ENCODE peak calls at places on chromosomes 4 and X, in eight cellular contexts. E is COR-L47; H is PC-3; Q is epithelial cell of esophagus; W is aorta; S is choroid plexus epithelial cell; Y is stimulated activated CD4-positive, alpha-beta T cell treated with anti-CD3 and anti-CD28 coated beads, Interleukin-2, amount 100 ng/mL, for 48 hours; J is non-pigmented ciliary epithelial cell. T is an unnamed sample.

GRCh38 chrX:119686087-119686639 is 6.8 kb downstream of the SEPTIN6 start:
- DNase-seq in E (no peak), H (no peak), Q (no peak), W (no peak), S (no peak), Y (no peak), J (no peak), T (no peak)

GRCh38 chrX:56564182-56564885 is 907 bp downstream of the UBQLN2 start:
- DNase-seq in E (no peak), H (peak), Q (peak), W (no peak), S (peak), Y (peak), J (no peak), T (peak)

GRCh38 chrX:45788315-45788714 is 587.6 kb upstream of the DIPK2B start:
- DNase-seq in E (no peak), H (no peak), Q (peak), W (no peak), S (peak), Y (no peak), J (no peak), T (no peak)

GRCh38 chr4:163473130-163473529 is 424 bp downstream of the TKTL2 start:
- DNase-seq in E (no peak), H (no peak), Q (no peak), W (no peak), S (no peak), Y (no peak), J (no peak), T (no peak)

GRCh38 chr4:27318740-27319139 is 458.1 kb downstream of the STIM2 start:
- DNase-seq in E (no peak), H (peak), Q (peak), W (no peak), S (peak), Y (no peak), J (no peak), T (no peak)

GRCh38 chr4:116401293-116401692 is 684.1 kb downstream of the TRAM1L1 start:
- DNase-seq in E (no peak), H (no peak), Q (no peak), W (no peak), S (no peak), Y (no peak), J (no peak), T (no peak)

GRCh38 chr4:155026715-155027114 is 181.7 kb upstream of the NPY2R start:
- DNase-seq in E (no peak), H (no peak), Q (no peak), W (no peak), S (no peak), Y (no peak), J (no peak), T (no peak)

GRCh38 chr4:7817877-7818675 is 121.6 kb downstream of the AFAP1 start:
- DNase-seq in E (peak), H (no peak), Q (no peak), W (no peak), S (no peak), Y (no peak), J (no peak), T (no peak)

GRCh38 chr4:148203056-148203898 is 238.9 kb downstream of the NR3C2 start:
- DNase-seq in E (peak), H (no peak), Q (no peak), W (no peak), S (no peak), Y (no peak), J (no peak), T (peak)

GRCh38 chr4:157096439-157096838 is 20.5 kb downstream of the GLRB start:
- DNase-seq in E (no peak), H (no peak), Q (no peak), W (no peak), S (peak), Y (no peak), J (no peak), T (no peak)

GRCh38 chrX:119042040-119042439 is 30.8 kb upstream of the CT47C1 start:
- DNase-seq in E (no peak), H (no peak), Q (no peak), W (no peak), S (no peak), Y (no peak), J (no peak), T (no peak)

GRCh38 chr4:97841512-97841911 is 301.8 kb downstream of the STPG2 start:
- DNase-seq in E (no peak), H (no peak), Q (no peak), W (no peak), S (no peak), Y (no peak), J (no peak), T (no peak)

GRCh38 chr4:149961876-149962597 is 116.2 kb upstream of the DCLK2 start:
- DNase-seq in E (no peak), H (peak), Q (peak), W (no peak), S (peak), Y (no peak), J (peak), T (peak)

GRCh38 chrX:283115-283845 is 2.1 kb downstream of the PLCXD1 start:
- DNase-seq in E (no peak), H (peak), Q (peak), W (peak), S (peak), Y (peak), J (peak), T (peak)

GRCh38 chr4:133160853-133161252 is 11.8 kb downstream of the PCDH10 start:
- DNase-seq in E (no peak), H (no peak), Q (no peak), W (no peak), S (no peak), Y (no peak), J (no peak), T (no peak)

GRCh38 chr4:28269426-28269825 is 1408.8 kb downstream of the STIM2 start:
- DNase-seq in E (no peak), H (no peak), Q (no peak), W (no peak), S (no peak), Y (no peak), J (no peak), T (no peak)

GRCh38 chr4:74038161-74039064 is at the start of gene CXCL3:
- DNase-seq in E (no peak), H (peak), Q (peak), W (peak), S (peak), Y (no peak), J (no peak), T (peak)

GRCh38 chr4:110164251-110164650 is 34.2 kb downstream of the ELOVL6 start:
- DNase-seq in E (no peak), H (peak), Q (peak), W (no peak), S (peak), Y (no peak), J (peak), T (peak)

GRCh38 chr4:163172666-163173065 is 6.0 kb upstream of the NAF1 start:
- DNase-seq in E (no peak), H (no peak), Q (no peak), W (no peak), S (no peak), Y (no peak), J (no peak), T (no peak)

GRCh38 chr4:98583265-98583664 is 75.1 kb downstream of the TSPAN5 start:
- DNase-seq in E (no peak), H (no peak), Q (peak), W (no peak), S (no peak), Y (no peak), J (no peak), T (peak)

GRCh38 chrX:13717697-13718483 is 16.5 kb downstream of the TRAPPC2 start:
- DNase-seq in E (no peak), H (no peak), Q (no peak), W (peak), S (peak), Y (no peak), J (no peak), T (no peak)

GRCh38 chr4:26323807-26324206 is 3.0 kb downstream of the RBPJ start:
- DNase-seq in E (no peak), H (no peak), Q (no peak), W (no peak), S (peak), Y (no peak), J (no peak), T (no peak)

GRCh38 chr4:128574706-128575105 is 234.8 kb upstream of the JADE1 start:
- DNase-seq in E (peak), H (peak), Q (peak), W (no peak), S (peak), Y (peak), J (no peak), T (peak)

T was measured in kidney tubule cell.